ENCODE peak calls at places on chromosome 21, in four cellular contexts. H, C, S and V are unnamed samples.

GRCh38 chr21:34147835-34148804 is 74.7 kb downstream of the MRPS6 start:
- DNase-seq in H (no peak), S (no peak), C (no peak), V (no peak)

GRCh38 chr21:36422279-36423098 is 37.3 kb downstream of the CHAF1B start:
- DNase-seq in S (peak), H (peak), C (peak), V (peak)

GRCh38 chr21:42148097-42148496 is 70.8 kb upstream of the ABCG1 start:
- DNase-seq in H (no peak), S (no peak), C (no peak), V (no peak)

GRCh38 chr21:31760931-31761330 is 29.0 kb upstream of the SCAF4 start:
- DNase-seq in S (no peak), C (no peak), H (no peak), V (no peak)

GRCh38 chr21:38853421-38853919 is 47.7 kb downstream of the ETS2 start:
- DNase-seq in S (no peak), C (peak), H (no peak), V (peak)

GRCh38 chr21:32350211-32350980 is 42.4 kb downstream of the URB1 start:
- DNase-seq in C (no peak), H (no peak), S (no peak), V (no peak)

GRCh38 chr21:43916691-43917514 is 51.9 kb downstream of the AGPAT3 start:
- DNase-seq in H (peak), S (peak), C (no peak), V (no peak)

GRCh38 chr21:34715518-34715917 is 46.7 kb downstream of the CLIC6 start:
- DNase-seq in S (no peak), H (no peak), C (no peak), V (no peak)

GRCh38 chr21:45860493-45861155 is 120.9 kb upstream of the COL6A1 start:
- DNase-seq in C (no peak), H (no peak), S (no peak), V (no peak)

GRCh38 chr21:25118648-25119047 is 488.6 kb downstream of the MRPL39 start:
- DNase-seq in C (no peak), S (no peak), H (no peak), V (no peak)